ENCODE peak calls at places on chromosomes 4 and X, in seven cellular contexts. P, M, Q, S, V, L and G are unnamed samples. For H3K27me3, the result is how much of the 10 kb centered on the place peaks cover.

GRCh38 chr4:186939226-186939625 is 215.6 kb upstream of the FAT1 start:
- DNase-seq in P (no peak), M (no peak), Q (no peak), S (no peak), V (no peak), L (no peak), G (no peak)

GRCh38 chr4:36332782-36333131 is 51.3 kb downstream of the DTHD1 start:
- DNase-seq in P (no peak), M (no peak), Q (no peak), S (no peak), V (no peak), L (no peak), G (no peak)

GRCh38 chr4:146255874-146256273 is 41.5 kb downstream of the REELD1 start:
- DNase-seq in P (no peak), M (no peak), Q (no peak), S (no peak), V (no peak), L (no peak), G (no peak)

GRCh38 chr4:44462259-44462658 is 13.7 kb upstream of the KCTD8 start:
- DNase-seq in P (no peak), M (no peak), Q (no peak), S (no peak), V (no peak), L (no peak), G (no peak)

GRCh38 chr4:4182835-4183568 is 43.7 kb downstream of the OTOP1 start:
- DNase-seq in P (peak), M (peak), Q (no peak), S (no peak), V (no peak), L (peak), G (no peak)

GRCh38 chr4:156746111-156746510 is 225.5 kb downstream of the PDGFC start:
- DNase-seq in P (no peak), M (no peak), Q (no peak), S (no peak), V (no peak), L (no peak), G (no peak)

GRCh38 chr4:38582445-38582844 is 81.6 kb upstream of the KLF3 start:
- DNase-seq in P (no peak), M (no peak), Q (no peak), S (no peak), V (no peak), L (no peak), G (no peak)

GRCh38 chr4:26069218-26069617 is 155.2 kb downstream of the SMIM20 start:
- DNase-seq in P (peak), M (no peak), Q (no peak), S (no peak), V (no peak), L (no peak), G (no peak)

GRCh38 chrX:103554687-103555417 is 30.5 kb upstream of the TCEAL4 start:
- DNase-seq in P (peak), M (peak), Q (peak), S (peak), V (no peak), L (no peak), G (peak)

GRCh38 chrX:153102436-153102835 is 30.2 kb downstream of the PNMA6A start:
- DNase-seq in P (no peak), M (no peak), Q (no peak), S (no peak), V (no peak), L (no peak), G (no peak)

GRCh38 chrX:54248309-54248708 is 65.3 kb upstream of the FAM120C start:
- DNase-seq in P (no peak), M (no peak), Q (no peak), S (no peak), V (no peak), L (peak), G (no peak)

GRCh38 chr4:27318740-27319139 is 458.1 kb downstream of the STIM2 start:
- DNase-seq in P (no peak), M (no peak), Q (no peak), S (peak), V (no peak), L (peak), G (no peak)

GRCh38 chrX:119606508-119607389 is 525 bp upstream of the NKRF start:
- DNase-seq in P (no peak), M (peak), Q (no peak), S (no peak), V (no peak), L (peak), G (no peak)

GRCh38 chrX:120145295-120145925 is 13.0 kb upstream of the RHOXF2 start:
- DNase-seq in P (no peak), M (no peak), Q (no peak), S (no peak), V (no peak), L (no peak), G (no peak)

GRCh38 chr4:129371901-129372300 is 275.9 kb downstream of the C4orf33 start:
- DNase-seq in P (no peak), M (no peak), Q (no peak), S (no peak), V (no peak), L (no peak), G (no peak)

GRCh38 chr4:41119867-41120295 is 94.5 kb downstream of the APBB2 start:
- DNase-seq in P (no peak), M (no peak), Q (no peak), S (no peak), V (peak), L (no peak), G (no peak)

GRCh38 chrX:150696836-150697235 is 3.6 kb downstream of the MTMR1 start:
- DNase-seq in P (no peak), M (no peak), Q (no peak), S (no peak), V (no peak), L (no peak), G (no peak)

GRCh38 chrX:53630261-53630660 is 56.3 kb downstream of the HUWE1 start:
- DNase-seq in P (no peak), M (no peak), Q (no peak), S (no peak), V (no peak), L (no peak), G (no peak)

GRCh38 chr4:119113033-119113655 is 22.5 kb upstream of the MYOZ2 start:
- DNase-seq in P (no peak), M (no peak), Q (no peak), S (no peak), V (no peak), L (peak), G (no peak)

GRCh38 chr4:186920486-186920885 is 196.8 kb upstream of the FAT1 start:
- DNase-seq in P (no peak), M (no peak), Q (no peak), S (no peak), V (no peak), L (no peak), G (no peak)

GRCh38 chr4:86594559-86595425 is 677 bp downstream of the PTPN13 start:
- DNase-seq in P (no peak), M (peak), Q (peak), S (peak), V (no peak), L (peak), G (peak)
- H3K27me3 ChIP-seq in P (under half), M (under half), Q (under half), S (under half), V (under half), L (under half), G (under half)

GRCh38 chrX:23742174-23742692 is 843 bp downstream of the ACOT9 start:
- DNase-seq in P (no peak), M (peak), Q (peak), S (peak), V (no peak), L (no peak), G (peak)
- TF ChIP-seq POLR2A in P (no peak), M (peak), Q (peak), S (no peak), V (no peak), L (no peak), G (peak)

GRCh38 chrX:16462912-16463311 is 187.0 kb upstream of the S100G start:
- DNase-seq in P (no peak), M (no peak), Q (no peak), S (no peak), V (no peak), L (no peak), G (no peak)
- H3K27ac ChIP-seq in P (no peak), M (no peak), Q (no peak), S (no peak), V (no peak), L (no peak), G (no peak)

DNA sequence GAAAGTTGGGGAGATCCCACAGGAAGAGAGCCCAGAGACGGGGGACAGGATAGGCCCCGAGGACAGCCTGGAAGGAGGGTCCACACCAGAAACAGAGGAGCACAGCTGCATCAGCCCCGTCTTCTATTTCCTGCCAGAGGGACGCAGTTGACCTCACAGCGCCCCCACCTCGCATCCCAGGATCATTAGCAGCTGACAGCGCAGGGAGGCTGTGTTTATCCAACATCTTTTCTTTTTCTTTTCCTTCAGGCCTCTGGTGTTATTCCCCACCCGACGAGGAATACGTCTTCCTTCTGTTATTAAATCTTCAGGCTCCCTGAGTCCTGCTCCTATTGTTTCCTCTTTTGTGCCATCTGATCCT is 75.4 kb downstream of the DCHS2 start:
- DNase-seq in P (peak), M (peak), Q (peak), S (peak), V (no peak), L (no peak), G (peak)
- H3K27me3 ChIP-seq in P (under half), M (under half), Q (under half), S (under half), V (under half), L (under half), G (under half)

DNA sequence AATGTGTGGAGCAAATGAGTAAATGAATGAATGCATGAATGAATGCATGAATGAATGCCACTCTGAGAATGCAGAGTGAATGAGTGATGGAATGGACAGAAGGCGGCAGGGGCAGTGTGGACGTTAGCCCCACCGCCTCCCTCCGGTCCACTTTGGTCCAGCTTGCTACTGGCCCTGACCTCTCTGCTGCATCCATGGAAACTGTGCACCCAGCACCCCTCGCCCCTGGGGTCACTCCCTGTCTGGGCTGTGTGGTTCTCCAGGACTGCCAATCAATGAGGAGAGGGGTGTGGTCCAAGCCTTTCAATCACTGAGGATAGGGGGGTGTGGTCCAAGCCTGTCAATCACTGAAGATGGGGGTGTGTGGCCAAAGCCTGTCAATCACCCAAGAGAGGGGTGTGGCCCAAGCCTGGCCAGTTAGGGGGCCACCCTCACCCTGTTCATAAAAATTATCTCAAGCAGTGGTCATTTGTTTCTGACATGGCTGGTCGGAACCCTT is 39.2 kb upstream of the ASMTL start:
- DNase-seq in P (peak), M (no peak), Q (no peak), S (no peak), V (no peak), L (peak), G (no peak)
- TF ChIP-seq POLR2A in P (no peak), M (no peak), Q (no peak), S (no peak), V (no peak), L (no peak), G (no peak)

DNA sequence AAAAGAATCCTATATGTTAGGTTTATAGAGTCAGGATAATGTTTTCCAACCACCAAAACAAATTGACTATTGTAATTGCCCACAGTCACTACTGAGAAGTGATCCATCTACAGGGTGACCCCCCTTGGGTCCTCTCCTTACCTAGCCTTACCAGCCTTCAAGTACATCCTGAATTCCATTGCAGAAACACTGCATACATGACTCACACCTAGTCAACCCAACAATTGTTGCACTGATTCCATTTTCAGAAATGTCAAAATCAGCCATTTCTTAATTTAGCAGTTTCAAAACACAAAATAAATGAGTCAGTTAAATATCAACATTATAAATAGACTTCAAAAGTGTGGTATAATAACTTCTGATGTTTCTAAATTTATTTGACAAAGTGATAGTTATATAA is 106.3 kb upstream of the TNIP3 start:
- DNase-seq in P (no peak), M (no peak), Q (no peak), S (no peak), V (no peak), L (no peak), G (no peak)
- H3K27ac ChIP-seq in P (no peak), M (no peak), Q (no peak), S (no peak), V (no peak), L (no peak), G (no peak)

DNA sequence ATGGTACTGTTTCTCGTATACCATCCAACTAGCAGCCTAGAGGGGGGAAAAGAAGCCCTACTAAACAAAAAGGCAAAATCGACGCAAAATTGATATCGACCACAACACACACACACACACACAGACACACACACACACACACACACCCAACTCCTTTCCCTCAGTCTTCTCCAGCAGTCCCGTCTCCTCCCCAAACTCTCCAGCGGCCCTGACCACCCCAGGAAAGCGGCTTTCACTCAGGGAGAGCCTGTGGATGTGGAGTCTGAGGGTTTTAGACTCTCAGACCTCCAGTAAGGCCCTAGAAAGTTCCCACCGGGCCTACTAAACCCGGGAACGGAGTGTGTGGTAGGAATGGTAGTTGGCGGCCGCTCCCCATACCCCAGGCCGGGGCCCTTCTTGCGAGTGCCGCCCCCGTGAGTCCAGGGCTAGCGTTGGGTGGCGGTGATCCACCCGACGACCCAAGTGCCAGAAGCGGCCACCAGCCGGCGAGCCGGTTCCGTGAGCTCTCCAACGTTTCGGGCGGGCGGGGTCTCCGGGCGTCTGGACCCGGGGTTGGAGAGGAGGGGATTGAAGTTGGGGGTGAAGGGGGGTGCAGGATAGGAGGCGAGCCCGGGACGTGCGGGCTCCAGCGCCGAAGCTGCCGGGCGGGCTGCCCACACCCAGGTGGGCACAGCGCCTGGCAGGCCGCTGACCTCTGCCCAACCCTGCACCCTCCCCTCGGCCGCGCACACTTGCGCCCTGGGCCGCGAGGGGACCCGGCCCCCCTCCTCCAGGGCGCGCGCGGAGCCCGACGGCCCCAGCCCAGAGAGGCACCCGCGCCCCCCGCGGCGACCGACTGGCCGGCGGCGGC is 13.7 kb downstream of the ARX start:
- DNase-seq in P (no peak), M (no peak), Q (peak), S (no peak), V (no peak), L (no peak), G (no peak)
- H3K27me3 ChIP-seq in P (under half), M (under half), Q (under half), S (half or more), V (under half), L (under half), G (half or more)